ENCODE peak calls at places on chromosome 10, in seven cellular contexts. R, I, B, G, J, A and H are unnamed samples.

GRCh38 chr10:88270871-88271713 is 312.0 kb downstream of the RNLS start:
- DNase-seq in J (peak; percentile 75), I (peak; percentile 15), R (no peak), A (peak; percentile 77), G (no peak), B (peak; percentile 28), H (no peak)

GRCh38 chr10:86664370-86665217 is 3.7 kb upstream of the LDB3 start:
- DNase-seq in G (peak; percentile 90), A (no peak), I (no peak), J (no peak), R (no peak), B (no peak), H (no peak)

GRCh38 chr10:102297132-102297531 is 51.8 kb downstream of the GBF1 start:
- DNase-seq in B (no peak), I (no peak), J (no peak), A (no peak), R (no peak), G (no peak), H (no peak)

GRCh38 chr10:11454160-11454559 is 157.3 kb downstream of the USP6NL start:
- DNase-seq in R (no peak), I (no peak), A (no peak), G (no peak), J (no peak), B (no peak), H (no peak)

GRCh38 chr10:124967255-124967654 is 25.3 kb downstream of the ZRANB1 start:
- DNase-seq in G (no peak), R (no peak), A (no peak), I (no peak), J (no peak), B (no peak), H (no peak)

GRCh38 chr10:72137583-72137982 is 49.2 kb upstream of the SPOCK2 start:
- DNase-seq in A (no peak), R (no peak), B (no peak), G (no peak), J (no peak), I (no peak), H (no peak)

GRCh38 chr10:113947138-113948011 is 92.9 kb downstream of the NHLRC2 start:
- DNase-seq in I (no peak), A (no peak), R (no peak), J (no peak), B (no peak), G (no peak), H (no peak)

GRCh38 chr10:30784896-30785605 is 155.5 kb upstream of the LYZL2 start:
- DNase-seq in I (peak; percentile 40), B (no peak), J (peak; percentile 67), G (peak; percentile 98), A (peak; percentile 81), R (peak; percentile 55), H (peak; percentile 84)

GRCh38 chr10:129968020-129968861 is 4.2 kb upstream of the EBF3 start:
- DNase-seq in B (no peak), I (no peak), A (no peak), G (no peak), J (no peak), R (no peak), H (no peak)

GRCh38 chr10:31477584-31477983 is 158.6 kb downstream of the ZEB1 start:
- DNase-seq in A (no peak), G (no peak), R (no peak), B (no peak), I (no peak), J (no peak), H (no peak)

GRCh38 chr10:91689731-91690168 is 56.9 kb upstream of the PPP1R3C start:
- DNase-seq in I (no peak), R (no peak), B (no peak), A (peak; percentile 39), J (no peak), G (no peak), H (no peak)

GRCh38 chr10:72270607-72271281 is 3.0 kb upstream of the DDIT4 start:
- DNase-seq in G (no peak), B (no peak), R (no peak), I (no peak), A (no peak), J (no peak), H (no peak)

GRCh38 chr10:29897430-29897829 is 162.0 kb downstream of the JCAD start:
- DNase-seq in R (no peak), B (no peak), I (no peak), J (no peak), G (no peak), A (no peak), H (no peak)

GRCh38 chr10:132467464-132468149 is 70.0 kb upstream of the INPP5A start:
- DNase-seq in R (peak; percentile 13), G (peak; percentile 63), I (no peak), J (no peak), B (no peak), A (no peak), H (no peak)

GRCh38 chr10:23558361-23558799 is 119.5 kb downstream of the OTUD1 start:
- DNase-seq in B (no peak), I (no peak), R (no peak), G (no peak), A (no peak), J (no peak), H (no peak)

GRCh38 chr10:34343764-34344163 is 471.3 kb downstream of the PARD3 start:
- DNase-seq in J (no peak), I (no peak), G (no peak), B (no peak), R (no peak), A (peak; percentile 37), H (no peak)

GRCh38 chr10:95440756-95441546 is 120.2 kb downstream of the SORBS1 start:
- DNase-seq in J (no peak), I (no peak), B (no peak), R (peak; percentile 32), A (no peak), G (no peak), H (no peak)

GRCh38 chr10:1197384-1197783 is 141.2 kb downstream of the WDR37 start:
- DNase-seq in G (no peak), A (no peak), I (no peak), B (no peak), J (no peak), R (no peak), H (no peak)